ENCODE peak calls at places on chromosomes 3 and 15, in six cellular contexts. P is DMS153; M is naive thymus-derived CD8-positive, alpha-beta T cell; Z is foreskin melanocyte; U is H9; K is endothelial cell of umbilical vein. X is an unnamed sample.

GRCh38 chr3:36494461-36495109 is 114.3 kb downstream of the STAC start:
- DNase-seq in P (no peak), M (no peak), Z (peak; percentile 44), U (no peak), K (no peak), X (no peak)

GRCh38 chr3:61080737-61081445 is 170.4 kb downstream of the FHIT start:
- DNase-seq in P (no peak), M (no peak), Z (no peak), U (no peak), K (no peak), X (no peak)

GRCh38 chr3:167712445-167712844 is 22.2 kb downstream of the PDCD10 start:
- DNase-seq in P (no peak), M (no peak), Z (no peak), U (no peak), K (no peak), X (no peak)

GRCh38 chr3:129690406-129690805 is 83.9 kb upstream of the PLXND1 start:
- DNase-seq in P (peak; percentile 80), M (peak; percentile 44), Z (peak; percentile 71), U (peak; percentile 60), K (peak; percentile 81), X (peak; percentile 92)

GRCh38 chr3:94990952-94991705 is 928.3 kb downstream of the NSUN3 start:
- DNase-seq in P (no peak), M (no peak), Z (peak; percentile 9), U (no peak), K (no peak), X (no peak)

GRCh38 chr3:39398700-39399099 is 7.8 kb upstream of the RPSA start:
- DNase-seq in P (no peak), M (no peak), Z (no peak), U (no peak), K (no peak), X (no peak)

GRCh38 chr3:45224824-45225464 is 1.1 kb downstream of the TMEM158 start:
- DNase-seq in P (no peak), M (no peak), Z (peak; percentile 50), U (peak; percentile 82), K (peak; percentile 64), X (peak; percentile 90)

GRCh38 chr3:41581700-41582099 is 380.2 kb downstream of the ULK4 start:
- DNase-seq in P (no peak), M (no peak), Z (no peak), U (no peak), K (no peak), X (no peak)

GRCh38 chr3:195187609-195188529 is 83.1 kb downstream of the XXYLT1 start:
- DNase-seq in P (no peak), M (no peak), Z (peak; percentile 15), U (no peak), K (peak; percentile 55), X (no peak)

GRCh38 chr3:27319847-27320526 is 49.2 kb downstream of the NEK10 start:
- DNase-seq in P (no peak), M (no peak), Z (no peak), U (no peak), K (no peak), X (no peak)

GRCh38 chr3:120162400-120162799 is 68.2 kb upstream of the GSK3B start:
- DNase-seq in P (no peak), M (no peak), Z (no peak), U (no peak), K (no peak), X (no peak)

GRCh38 chr3:19934098-19934566 is at the start of gene EFHB:
- DNase-seq in P (peak; percentile 68), M (no peak), Z (no peak), U (peak; percentile 92), K (no peak), X (peak; percentile 81)

GRCh38 chr3:149004622-149005021 is 13.3 kb downstream of the GYG1 start:
- DNase-seq in P (peak; percentile 89), M (no peak), Z (no peak), U (no peak), K (no peak), X (peak; percentile 36)

GRCh38 chr3:103991461-103992115 is 1375.1 kb upstream of the ALCAM start:
- DNase-seq in P (no peak), M (no peak), Z (peak; percentile 16), U (peak; percentile 44), K (peak; percentile 17), X (no peak)

GRCh38 chr3:9028134-9028533 is 64.9 kb upstream of the RAD18 start:
- DNase-seq in P (no peak), M (no peak), Z (no peak), U (no peak), K (peak; percentile 14), X (peak; percentile 50)

GRCh38 chr15:98724017-98724416 is 75.7 kb downstream of the IGF1R start:
- DNase-seq in P (no peak), M (no peak), Z (no peak), U (no peak), K (no peak), X (no peak)

GRCh38 chr3:120057626-120058025 is 36.6 kb downstream of the GSK3B start:
- DNase-seq in P (no peak), M (no peak), Z (no peak), U (no peak), K (no peak), X (no peak)

GRCh38 chr15:69668963-69669362 is 216.3 kb downstream of the RPLP1 start:
- DNase-seq in P (no peak), M (no peak), Z (no peak), U (no peak), K (no peak), X (no peak)

GRCh38 chr3:171765511-171765887 is 44.8 kb downstream of the PLD1 start:
- DNase-seq in P (no peak), M (no peak), Z (no peak), U (no peak), K (no peak), X (no peak)

GRCh38 chr3:105051972-105052371 is 314.7 kb upstream of the ALCAM start:
- DNase-seq in P (peak; percentile 8), M (no peak), Z (no peak), U (no peak), K (no peak), X (no peak)

GRCh38 chr3:152313914-152314313 is 45.2 kb downstream of the MBNL1 start:
- DNase-seq in P (no peak), M (no peak), Z (no peak), U (no peak), K (no peak), X (no peak)

GRCh38 chr15:58015565-58015964 is 49.9 kb downstream of the ALDH1A2 start:
- DNase-seq in P (no peak), M (no peak), Z (no peak), U (no peak), K (peak; percentile 20), X (no peak)

GRCh38 chr3:176796371-176796770 is 400.9 kb downstream of the TBL1XR1 start:
- DNase-seq in P (no peak), M (no peak), Z (no peak), U (no peak), K (no peak), X (no peak)

GRCh38 chr3:151709847-151710246 is 23.9 kb upstream of the AADACL2 start:
- DNase-seq in P (no peak), M (no peak), Z (no peak), U (no peak), K (no peak), X (no peak)

GRCh38 chr3:132654190-132654589 is 5.4 kb downstream of the ACAD11 start:
- DNase-seq in P (no peak), M (no peak), Z (no peak), U (no peak), K (no peak), X (no peak)

GRCh38 chr15:45439521-45439931 is 61.2 kb upstream of the GATM start:
- DNase-seq in P (no peak), M (no peak), Z (no peak), U (no peak), K (no peak), X (peak; percentile 62)

GRCh38 chr15:90101130-90101968 is 919 bp downstream of the IDH2 start:
- DNase-seq in P (no peak), M (no peak), Z (no peak), U (peak; percentile 52), K (peak; percentile 48), X (peak; percentile 82)

GRCh38 chr3:31733234-31733667 is 200.5 kb downstream of the STT3B start:
- DNase-seq in P (no peak), M (no peak), Z (no peak), U (no peak), K (peak; percentile 75), X (no peak)

GRCh38 chr15:37098468-37099320 is 1.7 kb downstream of the MEIS2 start:
- DNase-seq in P (no peak), M (no peak), Z (no peak), U (peak; percentile 39), K (peak; percentile 56), X (peak; percentile 80)

GRCh38 chr15:65331811-65332210 is 27.3 kb downstream of the RNU5B-1 start:
- DNase-seq in P (no peak), M (no peak), Z (no peak), U (no peak), K (no peak), X (no peak)

GRCh38 chr3:188881954-188882641 is 289.7 kb upstream of the TPRG1 start:
- DNase-seq in P (no peak), M (no peak), Z (peak; percentile 35), U (no peak), K (peak; percentile 70), X (no peak)

GRCh38 chr15:81296673-81297072 is 27.3 kb downstream of the STARD5 start:
- DNase-seq in P (no peak), M (peak; percentile 81), Z (peak; percentile 79), U (no peak), K (peak; percentile 30), X (peak; percentile 21)

GRCh38 chr15:37095993-37096877 is 4.1 kb downstream of the MEIS2 start:
- DNase-seq in P (no peak), M (no peak), Z (no peak), U (peak; percentile 67), K (peak; percentile 56), X (peak; percentile 56)

GRCh38 chr15:101053261-101053660 is 134.1 kb downstream of the LRRK1 start:
- DNase-seq in P (no peak), M (no peak), Z (no peak), U (no peak), K (no peak), X (no peak)

GRCh38 chr3:16377196-16377595 is 112.2 kb downstream of the OXNAD1 start:
- DNase-seq in P (no peak), M (peak; percentile 64), Z (no peak), U (no peak), K (no peak), X (no peak)